ENCODE peak calls at places on chromosomes 7 and 10, in six cellular contexts. I is NCI-H1417 treated with DMSO at 0.1 percent for 48 hours; U is CD8-positive, alpha-beta memory T cell; M is NB4; O is activated naive CD4-positive, alpha-beta T cell treated with anti-CD3 and anti-CD28 coated beads for 36 hours; A is cardiac muscle cell. G is an unnamed sample.

GRCh38 chr7:150379590-150380379 is 655 bp downstream of the ZNF775 start:
- DNase-seq in I (no peak), U (no peak), M (peak), O (peak), A (no peak), G (peak)

GRCh38 chr7:117793496-117793895 is 79.7 kb downstream of the CTTNBP2 start:
- DNase-seq in I (no peak), U (no peak), M (no peak), O (no peak), A (no peak), G (no peak)

GRCh38 chr10:133144771-133145170 is 15.2 kb upstream of the KNDC1 start:
- DNase-seq in I (no peak), U (no peak), M (no peak), O (no peak), A (no peak), G (no peak)

GRCh38 chr10:46558411-46559185 is 2.1 kb upstream of the GPRIN2 start:
- DNase-seq in I (no peak), U (no peak), M (no peak), O (no peak), A (no peak), G (peak)

GRCh38 chr7:147432068-147432467 is 1158.5 kb upstream of the C7orf33 start:
- DNase-seq in I (no peak), U (no peak), M (peak), O (no peak), A (peak), G (no peak)

GRCh38 chr7:158811894-158812293 is 17.4 kb downstream of the ESYT2 start:
- DNase-seq in I (no peak), U (no peak), M (peak), O (no peak), A (no peak), G (no peak)

GRCh38 chr10:2928219-2928840 is 139.0 kb upstream of the PFKP start:
- DNase-seq in I (no peak), U (peak), M (peak), O (peak), A (peak), G (peak)

GRCh38 chr10:17349009-17349349 is 105.4 kb downstream of the ST8SIA6 start:
- DNase-seq in I (no peak), U (no peak), M (no peak), O (no peak), A (no peak), G (no peak)

GRCh38 chr10:32943854-32944661 is 14.0 kb downstream of the ITGB1 start:
- DNase-seq in I (no peak), U (no peak), M (no peak), O (no peak), A (no peak), G (no peak)

GRCh38 chr7:76234931-76235441 is 33.3 kb downstream of the SRRM3 start:
- DNase-seq in I (no peak), U (peak), M (peak), O (peak), A (peak), G (peak)

GRCh38 chr7:2980406-2981102 is 63.1 kb downstream of the CARD11 start:
- DNase-seq in I (no peak), U (no peak), M (no peak), O (peak), A (no peak), G (no peak)

GRCh38 chr10:70761031-70761601 is 24.1 kb downstream of the TBATA start:
- DNase-seq in I (no peak), U (no peak), M (peak), O (no peak), A (peak), G (no peak)

GRCh38 chr10:117541909-117542705 is 439 bp upstream of the EMX2 start:
- DNase-seq in I (no peak), U (no peak), M (no peak), O (peak), A (peak), G (no peak)

GRCh38 chr10:60967854-60968484 is 24.0 kb upstream of the RHOBTB1 start:
- DNase-seq in I (no peak), U (no peak), M (peak), O (peak), A (no peak), G (no peak)

GRCh38 chr7:135232720-135233119 is 918 bp upstream of the STRA8 start:
- DNase-seq in I (no peak), U (no peak), M (peak), O (no peak), A (no peak), G (peak)

GRCh38 chr7:37694208-37695080 is 10.9 kb downstream of the GPR141 start:
- DNase-seq in I (no peak), U (no peak), M (peak), O (no peak), A (no peak), G (no peak)

GRCh38 chr10:12825255-12825654 is 176.3 kb downstream of the CCDC3 start:
- DNase-seq in I (no peak), U (no peak), M (no peak), O (no peak), A (peak), G (no peak)

G was measured in DND-41.